ENCODE peak calls at places on chromosomes 3 and 15, in ten cellular contexts. M, T, H, L, B, R, F, E, U and A are unnamed samples.

GRCh38 chr3:184727357-184728060 is 15.6 kb upstream of the MAGEF1 start:
- DNase-seq in M (peak), T (peak), H (peak), L (peak), B (peak), R (peak), F (peak), E (no peak), U (peak), A (peak)

GRCh38 chr3:147945968-147946519 is 536.9 kb downstream of the ZIC1 start:
- DNase-seq in M (peak), T (peak), H (no peak), L (peak), B (peak), R (no peak), F (peak), E (no peak), U (peak), A (peak)

GRCh38 chr3:64846009-64846408 is 158.2 kb upstream of the ADAMTS9 start:
- DNase-seq in M (no peak), T (no peak), H (no peak), L (no peak), B (no peak), R (no peak), F (no peak), E (no peak), U (no peak), A (no peak)

GRCh38 chr3:88574210-88574609 is 424.5 kb downstream of the C3orf38 start:
- DNase-seq in M (no peak), T (no peak), H (no peak), L (no peak), B (no peak), R (no peak), F (no peak), E (no peak), U (no peak), A (no peak)

GRCh38 chr3:72488736-72489030 is 359.6 kb downstream of the SHQ1 start:
- DNase-seq in M (peak), T (no peak), H (no peak), L (no peak), B (peak), R (no peak), F (peak), E (no peak), U (no peak), A (no peak)

GRCh38 chr3:195040773-195041520 is 230.0 kb downstream of the XXYLT1 start:
- DNase-seq in M (no peak), T (peak), H (no peak), L (no peak), B (no peak), R (no peak), F (no peak), E (no peak), U (no peak), A (no peak)

GRCh38 chr3:115245437-115245836 is 98.3 kb upstream of the ZBTB20 start:
- DNase-seq in M (peak), T (no peak), H (no peak), L (no peak), B (peak), R (no peak), F (peak), E (peak), U (peak), A (no peak)

GRCh38 chr15:71691322-71691699 is 119.0 kb upstream of the NR2E3 start:
- DNase-seq in M (no peak), T (no peak), H (no peak), L (no peak), B (no peak), R (no peak), F (no peak), E (no peak), U (no peak), A (no peak)

GRCh38 chr3:112327371-112327951 is 5.5 kb upstream of the CD200 start:
- DNase-seq in M (peak), T (no peak), H (no peak), L (peak), B (peak), R (peak), F (peak), E (peak), U (peak), A (peak)

GRCh38 chr15:86892774-86893449 is 813.2 kb downstream of the AGBL1 start:
- DNase-seq in M (no peak), T (no peak), H (no peak), L (no peak), B (peak), R (no peak), F (no peak), E (no peak), U (no peak), A (no peak)

GRCh38 chr15:64693134-64693533 is 82.3 kb downstream of the RBPMS2 start:
- DNase-seq in M (peak), T (no peak), H (no peak), L (no peak), B (peak), R (no peak), F (peak), E (no peak), U (no peak), A (no peak)

GRCh38 chr3:97037294-97037943 is 223.0 kb downstream of the EPHA6 start:
- DNase-seq in M (no peak), T (no peak), H (no peak), L (no peak), B (no peak), R (no peak), F (no peak), E (no peak), U (no peak), A (no peak)

GRCh38 chr3:64361962-64362735 is 136.9 kb upstream of the PRICKLE2 start:
- DNase-seq in M (peak), T (no peak), H (no peak), L (no peak), B (peak), R (no peak), F (peak), E (no peak), U (no peak), A (no peak)

GRCh38 chr3:57983734-57984518 is 24.3 kb upstream of the FLNB start:
- DNase-seq in M (peak), T (no peak), H (no peak), L (peak), B (peak), R (peak), F (peak), E (no peak), U (peak), A (peak)

GRCh38 chr3:179438836-179439235 is 12.4 kb downstream of the GNB4 start:
- DNase-seq in M (no peak), T (peak), H (no peak), L (peak), B (no peak), R (peak), F (no peak), E (no peak), U (no peak), A (no peak)

GRCh38 chr3:52395503-52395865 is 49.4 kb downstream of the SEMA3G start:
- DNase-seq in M (no peak), T (no peak), H (no peak), L (no peak), B (no peak), R (no peak), F (no peak), E (no peak), U (no peak), A (no peak)

GRCh38 chr15:43376017-43376705 is 5.3 kb downstream of the TUBGCP4 start:
- DNase-seq in M (peak), T (peak), H (peak), L (peak), B (peak), R (peak), F (peak), E (no peak), U (peak), A (peak)

GRCh38 chr3:37595784-37596180 is 265.9 kb upstream of the CTDSPL start:
- DNase-seq in M (no peak), T (no peak), H (no peak), L (no peak), B (no peak), R (no peak), F (no peak), E (no peak), U (no peak), A (no peak)

GRCh38 chr15:63044645-63045437 is 2.3 kb downstream of the TPM1 start:
- DNase-seq in M (peak), T (peak), H (peak), L (no peak), B (peak), R (no peak), F (peak), E (no peak), U (peak), A (peak)

GRCh38 chr3:113096158-113096893 is 105.5 kb downstream of the GTPBP8 start:
- DNase-seq in M (peak), T (no peak), H (no peak), L (no peak), B (peak), R (no peak), F (peak), E (no peak), U (no peak), A (peak)

GRCh38 chr15:44011238-44011873 is 183.7 kb downstream of the FRMD5 start:
- DNase-seq in M (no peak), T (no peak), H (no peak), L (no peak), B (no peak), R (no peak), F (no peak), E (no peak), U (no peak), A (no peak)

GRCh38 chr3:158313344-158313927 is 203.5 kb downstream of the RSRC1 start:
- DNase-seq in M (peak), T (no peak), H (no peak), L (peak), B (peak), R (peak), F (peak), E (no peak), U (peak), A (peak)

GRCh38 chr15:72935521-72935920 is 116.7 kb upstream of the NEO1 start:
- DNase-seq in M (no peak), T (no peak), H (no peak), L (no peak), B (no peak), R (no peak), F (no peak), E (no peak), U (no peak), A (no peak)

GRCh38 chr3:184229424-184230080 is at the start of gene VWA5B2:
- DNase-seq in M (peak), T (peak), H (peak), L (peak), B (peak), R (peak), F (peak), E (no peak), U (peak), A (peak)

GRCh38 chr3:156098437-156099035 is 21.8 kb upstream of the KCNAB1 start:
- DNase-seq in M (no peak), T (no peak), H (no peak), L (no peak), B (no peak), R (peak), F (no peak), E (no peak), U (no peak), A (no peak)

GRCh38 chr3:108713801-108714200 is 43.4 kb downstream of the RETNLB start:
- DNase-seq in M (no peak), T (no peak), H (no peak), L (peak), B (no peak), R (no peak), F (no peak), E (no peak), U (no peak), A (no peak)

GRCh38 chr3:57972421-57973111 is 35.7 kb upstream of the FLNB start:
- DNase-seq in M (no peak), T (no peak), H (no peak), L (no peak), B (no peak), R (peak), F (no peak), E (no peak), U (no peak), A (no peak)

GRCh38 chr3:35758358-35758757 is 119.0 kb downstream of the ARPP21 start:
- DNase-seq in M (no peak), T (no peak), H (peak), L (no peak), B (no peak), R (no peak), F (no peak), E (no peak), U (no peak), A (peak)

GRCh38 chr3:129276385-129276784 is 2.3 kb upstream of the HMCES start:
- DNase-seq in M (no peak), T (no peak), H (no peak), L (peak), B (no peak), R (peak), F (no peak), E (no peak), U (no peak), A (no peak)

DNA sequence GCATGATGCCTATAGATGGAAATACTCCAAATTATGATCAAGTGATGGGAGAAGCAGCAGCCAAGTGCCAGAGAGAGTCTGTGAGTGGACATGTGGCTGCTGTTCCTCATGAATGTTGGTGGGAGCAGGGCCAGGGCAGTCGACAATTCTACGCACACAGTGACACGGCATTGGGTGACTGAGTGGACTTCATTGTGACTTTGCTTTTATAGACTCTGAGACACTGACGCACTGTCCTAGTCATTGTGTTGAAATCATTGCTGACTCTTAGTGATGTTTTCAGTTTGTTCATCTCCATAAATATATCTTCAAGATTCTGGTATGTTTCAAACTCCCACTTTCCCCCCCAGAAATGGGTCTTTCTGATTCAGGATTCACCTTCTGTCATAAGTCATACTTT is 246.3 kb upstream of the SEMA6D start:
- DNase-seq in M (peak), T (no peak), H (no peak), L (no peak), B (no peak), R (no peak), F (peak), E (no peak), U (no peak), A (no peak)
- H2AFZ ChIP-seq in M (peak), T (no peak), H (no peak), L (no peak), B (peak), R (peak), F (no peak), E (peak), U (peak), A (no peak)

DNA sequence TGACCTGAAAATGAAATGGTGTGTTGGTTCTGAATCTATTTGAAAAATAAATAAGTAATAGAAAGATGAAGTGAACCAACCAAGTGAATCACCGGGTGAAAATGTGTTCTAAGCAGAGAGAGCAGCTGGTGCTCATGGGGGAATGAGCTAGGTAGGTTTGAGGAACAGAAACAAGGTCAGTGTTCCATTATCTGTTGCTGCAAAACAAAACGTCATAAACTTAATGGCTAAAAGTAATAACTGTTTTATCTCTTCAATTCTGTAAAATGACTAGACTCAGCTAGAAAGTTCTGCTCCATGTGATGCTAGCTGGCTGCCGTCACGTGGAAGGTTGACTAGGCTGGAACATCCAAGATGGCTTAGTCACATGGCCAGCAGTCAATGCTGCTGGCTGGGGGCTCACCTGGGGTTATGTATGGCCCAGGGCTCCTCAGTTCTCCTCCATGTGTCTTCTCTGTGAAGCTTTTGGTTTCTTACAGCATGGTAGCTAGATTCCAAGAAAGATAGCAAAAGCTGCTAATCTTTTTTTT is 13.3 kb upstream of the SH3BP5 start:
- DNase-seq in M (no peak), T (no peak), H (no peak), L (no peak), B (no peak), R (peak), F (peak), E (no peak), U (no peak), A (no peak)
- H2AFZ ChIP-seq in M (no peak), T (no peak), H (no peak), L (peak), B (no peak), R (peak), F (no peak), E (no peak), U (no peak), A (no peak)

DNA sequence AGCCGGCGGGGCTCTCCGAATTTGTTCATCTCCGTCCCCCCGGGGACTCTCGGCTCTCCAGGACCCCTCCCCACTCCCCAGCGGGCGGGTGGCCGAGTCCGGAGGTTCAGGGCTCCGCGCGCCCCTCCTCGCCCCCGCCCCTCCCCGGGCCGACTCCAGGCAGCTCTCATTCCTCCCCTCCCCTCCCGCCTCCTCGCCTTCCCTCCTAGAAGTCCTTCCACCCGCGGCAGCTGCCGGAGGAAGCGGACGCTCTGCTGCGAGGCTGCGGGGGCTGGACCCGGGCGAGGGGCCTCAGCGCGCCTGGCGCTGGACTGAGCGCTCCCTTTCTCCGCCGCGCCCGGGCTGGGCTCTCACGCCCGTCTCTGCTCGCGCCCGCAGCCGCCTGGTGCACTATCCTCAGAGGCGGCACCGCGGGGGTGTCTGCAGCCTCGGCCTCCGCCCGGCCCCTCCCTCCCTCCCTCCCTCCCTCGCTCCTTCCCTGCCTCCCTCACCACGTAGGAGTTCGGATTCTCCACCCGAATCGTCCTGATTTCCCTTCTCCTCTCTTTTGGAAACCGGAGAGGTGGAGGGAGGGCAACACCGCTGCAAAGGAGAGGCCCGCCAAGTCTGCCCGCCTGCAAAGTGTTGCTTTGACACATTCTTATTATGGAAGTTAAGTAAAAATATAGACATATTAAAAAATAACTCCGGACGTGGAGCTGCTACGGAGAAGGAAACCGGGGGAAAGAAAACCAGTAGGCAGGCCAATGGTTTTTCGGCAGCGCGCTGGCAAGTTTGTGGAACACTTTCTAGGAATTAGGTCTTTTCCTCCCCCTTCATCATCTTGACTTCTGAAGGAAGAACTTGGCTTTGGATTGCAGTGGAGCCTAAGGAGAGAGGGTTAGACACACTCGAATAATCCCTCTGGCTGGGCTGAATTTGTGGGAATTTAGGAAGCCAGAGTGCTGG is at the start of gene ROBO2:
- DNase-seq in M (peak), T (peak), H (peak), L (no peak), B (peak), R (no peak), F (peak), E (no peak), U (no peak), A (peak)
- H2AFZ ChIP-seq in M (peak), T (no peak), H (peak), L (peak), B (peak), R (no peak), F (peak), E (peak), U (peak), A (peak)

GRCh38 chr3:139328356-139328755 is 15.5 kb upstream of the MRPS22 start:
- DNase-seq in M (no peak), T (no peak), H (no peak), L (no peak), B (no peak), R (no peak), F (no peak), E (no peak), U (no peak), A (no peak)

GRCh38 chr3:139327231-139327630 is 16.6 kb upstream of the MRPS22 start:
- DNase-seq in M (no peak), T (no peak), H (no peak), L (no peak), B (no peak), R (no peak), F (no peak), E (no peak), U (no peak), A (no peak)

GRCh38 chr3:139327861-139328260 is 16.0 kb upstream of the MRPS22 start:
- DNase-seq in M (no peak), T (no peak), H (no peak), L (no peak), B (no peak), R (no peak), F (no peak), E (no peak), U (no peak), A (no peak)

GRCh38 chr3:139332092-139332491 is 11.7 kb upstream of the MRPS22 start:
- DNase-seq in M (no peak), T (peak), H (no peak), L (no peak), B (no peak), R (no peak), F (no peak), E (no peak), U (no peak), A (no peak)

DNA sequence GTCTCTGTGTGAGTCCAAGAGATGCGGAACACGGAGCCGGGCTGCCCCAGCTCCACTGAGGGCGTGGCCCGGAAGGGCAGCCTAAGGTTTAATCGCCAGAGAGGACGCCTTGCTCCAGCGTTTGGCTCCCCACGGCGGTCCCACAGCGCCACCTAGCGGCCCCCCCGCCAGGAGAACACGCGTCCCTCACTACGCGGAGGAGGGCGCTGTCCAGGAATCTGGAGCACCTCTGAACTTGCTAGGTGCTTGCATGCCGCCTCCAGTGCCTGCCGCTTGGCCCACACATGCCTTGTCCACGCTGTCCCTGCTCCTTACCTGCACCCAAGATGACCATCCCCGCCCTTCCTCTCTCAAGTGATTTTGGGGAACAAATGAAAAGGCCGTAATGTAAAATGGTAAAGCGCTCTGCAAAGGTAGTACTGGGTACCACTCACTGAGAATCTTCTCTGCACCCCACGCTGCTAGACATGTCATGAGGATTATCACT is 14.4 kb upstream of the MRPS22 start:
- DNase-seq in M (peak), T (peak), H (peak), L (peak), B (peak), R (peak), F (peak), E (no peak), U (peak), A (peak)
- H2AFZ ChIP-seq in M (peak), T (peak), H (peak), L (peak), B (peak), R (peak), F (peak), E (no peak), U (peak), A (peak)

GRCh38 chr3:144415492-144415891 is 443.9 kb downstream of the DIPK2A start:
- DNase-seq in M (no peak), T (no peak), H (no peak), L (peak), B (no peak), R (no peak), F (no peak), E (no peak), U (no peak), A (no peak)
- H2AFZ ChIP-seq in M (no peak), T (no peak), H (peak), L (peak), B (no peak), R (no peak), F (no peak), E (no peak), U (no peak), A (no peak)

GRCh38 chr15:60644903-60645302 is 166.0 kb upstream of the ICE2 start:
- DNase-seq in M (no peak), T (no peak), H (no peak), L (no peak), B (no peak), R (no peak), F (no peak), E (no peak), U (peak), A (no peak)
- H2AFZ ChIP-seq in M (no peak), T (no peak), H (no peak), L (no peak), B (no peak), R (no peak), F (no peak), E (no peak), U (peak), A (no peak)